ENCODE peak calls at places on chromosomes 7 and 10, in eight cellular contexts. P is sigmoid colon, Z is lung, N is GM12878, Q is choroid plexus epithelial cell, L is type B pancreatic cell, F is left ventricle myocardium inferior, H is IMR-90. E is an unnamed sample.

GRCh38 chr10:119957451-119957850 is 64.9 kb downstream of the SEC23IP start:
- DNase-seq in P (no peak), Z (no peak), N (no peak), Q (no peak), L (no peak), F (no peak), H (no peak), E (no peak)

GRCh38 chr7:4682621-4683042 is 537 bp downstream of the FOXK1 start:
- DNase-seq in P (peak), Z (peak), N (no peak), Q (peak), L (no peak), F (peak), H (peak), E (peak)

GRCh38 chr7:104136561-104136960 is 71.3 kb downstream of the ORC5 start:
- DNase-seq in P (no peak), Z (no peak), N (no peak), Q (no peak), L (no peak), F (no peak), H (no peak), E (no peak)

GRCh38 chr7:66421830-66422229 is 206.9 kb upstream of the KCTD7 start:
- DNase-seq in P (no peak), Z (no peak), N (no peak), Q (no peak), L (no peak), F (no peak), H (no peak), E (no peak)

GRCh38 chr10:69481280-69481679 is 30.0 kb downstream of the TSPAN15 start:
- DNase-seq in P (no peak), Z (no peak), N (no peak), Q (no peak), L (no peak), F (no peak), H (no peak), E (no peak)

GRCh38 chr7:43779032-43779812 is 20.7 kb downstream of the BLVRA start:
- DNase-seq in P (no peak), Z (no peak), N (no peak), Q (no peak), L (no peak), F (no peak), H (no peak), E (no peak)

GRCh38 chr10:77816311-77816710 is 110.2 kb downstream of the DLG5 start:
- DNase-seq in P (no peak), Z (no peak), N (no peak), Q (no peak), L (no peak), F (no peak), H (no peak), E (peak)

GRCh38 chr7:84113906-84114875 is 80.4 kb downstream of the SEMA3A start:
- DNase-seq in P (no peak), Z (no peak), N (no peak), Q (peak), L (no peak), F (no peak), H (no peak), E (no peak)

DNA sequence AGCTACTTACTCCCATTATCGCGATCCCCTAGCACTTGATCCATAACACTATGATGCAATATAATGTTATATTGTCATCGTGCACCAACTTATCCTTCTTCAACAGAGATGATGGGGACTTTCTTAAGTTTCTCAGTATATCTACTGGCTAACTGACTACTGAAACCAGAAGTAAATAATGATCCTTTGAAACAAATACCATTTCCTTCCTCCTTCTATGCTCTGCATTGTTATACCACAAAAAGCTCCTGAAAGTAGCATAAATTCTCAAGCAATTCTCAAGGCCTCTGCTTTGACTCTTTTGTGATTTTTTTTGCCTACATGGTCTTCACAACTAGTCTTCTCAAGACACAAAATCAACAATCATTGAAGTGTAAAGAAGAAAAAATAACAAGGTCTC is 68.9 kb downstream of the HTR7 start:
- DNase-seq in P (no peak), Z (no peak), N (peak), Q (no peak), L (no peak), F (no peak), H (no peak), E (no peak)
- TF ChIP-seq CTCF in P (no peak), Z (no peak), N (no peak), Q (no peak), L (no peak), F (no peak), H (no peak), E (no peak)

DNA sequence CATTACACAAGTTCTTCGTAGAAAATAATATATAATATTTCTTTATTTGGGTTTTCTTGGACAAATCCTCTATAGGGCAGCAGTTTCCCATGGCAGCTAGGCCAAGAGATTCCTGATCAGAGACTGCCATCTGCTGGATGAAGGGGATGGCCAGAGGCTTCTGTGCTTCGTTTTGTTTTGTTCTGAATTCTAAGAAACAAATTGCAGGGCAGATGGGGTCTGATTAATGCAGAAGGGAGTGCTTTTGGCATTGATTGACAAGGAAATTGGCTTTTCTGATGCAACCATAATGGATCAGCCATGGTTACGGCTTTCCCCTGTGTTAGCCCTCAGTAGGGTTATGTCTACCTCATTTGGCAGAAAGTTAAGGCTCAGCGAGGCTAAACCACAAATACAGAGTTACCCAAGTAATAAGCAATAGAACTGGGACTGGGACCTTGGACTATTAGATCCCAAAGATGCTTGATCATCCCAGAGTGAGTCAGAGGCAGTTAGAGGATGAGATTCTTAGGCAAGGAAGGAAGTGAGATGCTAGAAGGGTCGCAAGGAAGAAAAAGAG is 401.6 kb downstream of the TNS3 start:
- DNase-seq in P (no peak), Z (peak), N (no peak), Q (peak), L (no peak), F (peak), H (peak), E (no peak)
- TF ChIP-seq CTCF in P (peak), Z (peak), N (peak), Q (peak), L (peak), F (peak), H (peak), E (peak)

DNA sequence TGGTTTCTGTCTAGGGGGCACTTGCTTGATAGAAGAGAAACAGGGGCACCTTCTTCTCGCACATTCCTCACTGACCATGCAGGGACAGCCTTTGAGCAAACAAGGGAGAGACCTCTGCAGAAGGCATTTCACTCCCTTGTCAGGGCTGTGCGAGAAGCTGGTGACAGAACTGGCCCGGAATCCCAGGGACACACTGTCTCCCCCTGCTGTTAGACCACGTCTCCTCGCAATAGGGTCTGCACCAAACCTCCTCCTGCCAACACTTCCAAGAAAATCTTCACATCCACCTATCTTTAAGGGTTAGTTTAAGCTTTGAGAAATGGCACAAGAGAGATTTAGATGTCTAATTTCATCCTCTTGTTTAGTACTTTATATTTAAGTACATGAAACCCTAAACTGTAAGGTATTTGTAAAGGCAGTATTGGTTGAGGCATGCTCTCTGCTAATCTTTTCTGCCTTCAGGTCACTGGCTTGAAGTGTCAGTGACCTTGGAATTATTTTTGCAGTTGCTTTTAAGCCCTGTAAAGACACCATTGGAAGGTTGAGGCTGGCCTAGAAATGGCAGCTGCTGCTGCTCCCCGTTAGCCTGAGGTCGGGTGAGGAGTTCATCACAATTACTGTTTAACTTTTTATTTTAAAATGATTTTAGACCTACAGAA is 37.0 kb downstream of the RBM20 start:
- DNase-seq in P (no peak), Z (peak), N (no peak), Q (peak), L (no peak), F (peak), H (peak), E (no peak)
- TF ChIP-seq CTCF in P (no peak), Z (no peak), N (peak), Q (peak), L (peak), F (peak), H (peak), E (peak)

GRCh38 chr7:90212149-90212495 is 582 bp downstream of the STEAP2 start:
- DNase-seq in P (peak), Z (no peak), N (no peak), Q (no peak), L (no peak), F (no peak), H (no peak), E (no peak)

GRCh38 chr7:90210925-90211324 is 615 bp upstream of the STEAP2 start:
- DNase-seq in P (no peak), Z (no peak), N (no peak), Q (no peak), L (no peak), F (no peak), H (no peak), E (no peak)

GRCh38 chr7:90210475-90210874 is 1.1 kb upstream of the STEAP2 start:
- DNase-seq in P (no peak), Z (no peak), N (no peak), Q (no peak), L (no peak), F (no peak), H (no peak), E (no peak)

GRCh38 chr7:90209776-90210175 is 1.8 kb upstream of the STEAP2 start:
- DNase-seq in P (no peak), Z (no peak), N (no peak), Q (peak), L (no peak), F (no peak), H (peak), E (no peak)

DNA sequence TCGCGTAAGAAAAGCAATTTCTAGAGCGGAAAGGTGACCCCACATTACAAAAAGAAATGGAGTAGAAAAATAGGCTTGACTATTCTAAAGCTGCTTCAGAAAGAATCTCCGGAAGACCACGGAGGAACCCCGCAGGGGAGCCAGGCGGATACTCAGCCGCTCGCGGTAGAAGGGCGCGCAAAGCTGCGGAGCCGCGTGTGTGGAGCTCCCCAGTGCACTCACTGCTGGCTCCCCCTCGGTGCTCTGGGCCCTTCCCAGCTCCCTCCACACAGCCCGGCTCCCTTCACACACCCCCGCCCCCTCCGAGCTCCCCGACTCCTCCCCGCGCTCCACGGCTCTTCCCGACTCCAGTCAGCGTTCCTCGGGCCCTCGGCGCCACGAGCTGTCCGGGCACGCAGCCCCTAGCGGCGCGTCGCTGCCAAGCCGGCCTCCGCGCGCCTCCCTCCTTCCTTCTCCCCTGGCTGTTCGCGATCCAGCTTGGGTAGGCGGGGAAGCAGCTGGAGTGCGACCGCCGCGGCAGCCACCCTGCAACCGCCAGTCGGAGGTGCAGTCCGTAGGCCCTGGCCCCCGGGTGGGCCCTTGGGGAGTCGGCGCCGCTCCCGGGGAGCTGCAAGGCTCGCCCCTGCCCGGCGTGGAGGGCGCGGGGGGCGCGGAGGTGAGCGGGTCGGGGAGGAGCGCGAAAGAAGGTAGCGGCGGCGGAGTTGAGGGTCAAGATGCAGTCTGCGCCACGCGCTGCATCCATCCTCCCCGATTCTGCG is at the start of gene STEAP2:
- DNase-seq in P (peak), Z (peak), N (no peak), Q (peak), L (peak), F (peak), H (peak), E (peak)
- TF ChIP-seq CTCF in P (peak), Z (no peak), N (peak), Q (peak), L (peak), F (peak), H (peak), E (peak)

GRCh38 chr10:115441907-115442520 is 348.8 kb downstream of the ATRNL1 start:
- DNase-seq in P (no peak), Z (no peak), N (no peak), Q (no peak), L (no peak), F (no peak), H (no peak), E (no peak)
- TF ChIP-seq CTCF in P (no peak), Z (no peak), N (no peak), Q (peak), L (peak), F (no peak), H (no peak), E (peak)

GRCh38 chr7:116173051-116174028 is 37.0 kb upstream of the TES start:
- DNase-seq in P (no peak), Z (no peak), N (no peak), Q (peak), L (no peak), F (no peak), H (peak), E (no peak)
- TF ChIP-seq CTCF in P (peak), Z (peak), N (peak), Q (peak), L (peak), F (peak), H (peak), E (peak)

DNA sequence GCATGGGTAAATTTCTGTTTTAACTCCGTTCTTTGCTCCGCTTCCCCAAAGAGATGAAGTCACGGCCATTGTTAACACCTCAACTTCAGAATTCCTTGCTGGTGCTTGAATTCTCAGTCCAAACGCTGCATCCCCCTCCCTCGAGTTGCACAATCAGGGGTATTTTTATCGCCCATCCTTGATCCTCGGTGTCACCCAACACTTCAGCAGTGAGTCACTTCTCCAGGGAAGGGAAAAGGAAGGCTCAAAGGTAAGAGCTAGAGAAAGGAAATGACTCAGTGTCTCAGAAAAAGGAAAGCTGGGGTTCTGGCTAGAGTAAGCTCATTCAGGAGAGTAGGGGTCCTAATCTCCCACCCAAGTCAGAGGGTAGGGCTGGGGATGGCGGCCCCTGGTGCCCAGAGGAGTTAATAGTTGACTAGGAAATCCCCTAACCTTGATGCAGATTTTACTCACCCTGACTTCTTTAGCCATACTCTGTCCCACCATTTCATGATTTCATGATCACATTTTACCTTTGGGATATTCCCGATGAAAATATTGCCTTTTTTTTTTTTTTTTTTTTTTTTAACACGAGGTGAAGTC is 39.8 kb upstream of the TRIM8 start:
- DNase-seq in P (peak), Z (no peak), N (no peak), Q (peak), L (no peak), F (no peak), H (peak), E (peak)
- TF ChIP-seq CTCF in P (no peak), Z (no peak), N (no peak), Q (peak), L (no peak), F (no peak), H (no peak), E (no peak)

GRCh38 chr10:73780966-73781365 is 882 bp upstream of the CHCHD1 start:
- DNase-seq in P (peak), Z (no peak), N (no peak), Q (no peak), L (no peak), F (no peak), H (peak), E (no peak)

GRCh38 chr10:73782749-73783085 is 869 bp downstream of the CHCHD1 start:
- DNase-seq in P (no peak), Z (no peak), N (no peak), Q (no peak), L (no peak), F (no peak), H (no peak), E (no peak)

GRCh38 chr10:73781548-73781878 is 335 bp upstream of the CHCHD1 start:
- DNase-seq in P (no peak), Z (no peak), N (no peak), Q (no peak), L (no peak), F (no peak), H (no peak), E (no peak)

GRCh38 chr10:73780301-73780700 is 1.5 kb upstream of the CHCHD1 start:
- DNase-seq in P (peak), Z (no peak), N (no peak), Q (no peak), L (no peak), F (no peak), H (no peak), E (no peak)

GRCh38 chr10:73781879-73782748 is at the start of gene CHCHD1:
- DNase-seq in P (peak), Z (peak), N (peak), Q (peak), L (peak), F (peak), H (peak), E (peak)
- TF ChIP-seq CTCF in P (no peak), Z (no peak), N (no peak), Q (no peak), L (no peak), F (no peak), H (no peak), E (peak)

E was measured in chondrocyte.